ENCODE peak calls at places on chromosomes 2 and 18, in ten cellular contexts. N, Z, H, F, Y, X, U, M, C and Q are unnamed samples.

GRCh38 chr2:120576509-120577474 is 158.9 kb upstream of the GLI2 start:
- DNase-seq in Y (no peak), Z (no peak), M (no peak), U (no peak), F (no peak), N (peak; percentile 27), X (no peak), C (no peak), H (peak; percentile 39), Q (peak; percentile 41)

GRCh38 chr2:113234721-113235346 is 43.9 kb downstream of the PAX8 start:
- DNase-seq in Z (no peak), F (no peak), X (no peak), U (no peak), Y (no peak), M (no peak), H (no peak), C (no peak), N (no peak), Q (no peak)

GRCh38 chr18:59460060-59460395 is 101.0 kb upstream of the LMAN1 start:
- DNase-seq in U (peak; percentile 19), N (peak; percentile 13), Y (no peak), M (no peak), F (no peak), C (no peak), Z (no peak), X (peak; percentile 17), H (no peak), Q (no peak)

GRCh38 chr2:236682651-236683422 is 113.2 kb downstream of the ACKR3 start:
- DNase-seq in H (no peak), M (no peak), Y (no peak), U (no peak), C (no peak), X (no peak), N (no peak), Z (no peak), F (no peak), Q (no peak)

GRCh38 chr2:29920631-29921559 is 491 bp downstream of the ALK start:
- DNase-seq in U (peak; percentile 40), Z (peak; percentile 4), M (peak; percentile 30), X (no peak), Y (peak; percentile 38), H (no peak), C (no peak), F (no peak), N (peak; percentile 14), Q (peak; percentile 25)

GRCh38 chr2:5315512-5315911 is 376.7 kb upstream of the SOX11 start:
- DNase-seq in M (peak; percentile 43), U (no peak), N (no peak), C (no peak), Z (no peak), X (no peak), F (no peak), H (no peak), Y (no peak), Q (no peak)

GRCh38 chr18:319745-320144 is 51.9 kb upstream of the THOC1 start:
- DNase-seq in H (no peak), Z (no peak), M (no peak), U (no peak), C (no peak), X (no peak), N (no peak), F (no peak), Y (no peak), Q (no peak)

GRCh38 chr18:62839874-62840713 is 124.8 kb downstream of the PHLPP1 start:
- DNase-seq in Y (no peak), Z (no peak), N (no peak), C (no peak), H (no peak), X (no peak), M (no peak), F (no peak), U (peak; percentile 52), Q (no peak)

GRCh38 chr2:130933501-130933900 is 96.8 kb downstream of the ARHGEF4 start:
- DNase-seq in C (no peak), N (no peak), Y (no peak), F (no peak), U (no peak), Z (no peak), M (no peak), X (no peak), H (no peak), Q (no peak)

GRCh38 chr2:149595069-149595963 is 7.7 kb upstream of the MMADHC start:
- DNase-seq in Y (no peak), M (no peak), U (peak; percentile 54), Z (no peak), H (no peak), C (no peak), X (no peak), N (no peak), F (no peak), Q (no peak)

GRCh38 chr2:209808521-209808920 is 36.9 kb downstream of the UNC80 start:
- DNase-seq in C (no peak), U (no peak), H (no peak), X (no peak), M (no peak), Z (no peak), Y (no peak), F (no peak), N (no peak), Q (no peak)

GRCh38 chr2:241869087-241869961 is at the start of gene RTP5:
- DNase-seq in F (no peak), U (no peak), M (no peak), X (no peak), H (no peak), N (no peak), Y (peak; percentile 43), C (no peak), Z (no peak), Q (no peak)

GRCh38 chr2:220930542-220931076 is 641.5 kb downstream of the EPHA4 start:
- DNase-seq in N (no peak), Y (no peak), C (no peak), H (no peak), M (no peak), U (no peak), Z (no peak), X (no peak), F (no peak), Q (no peak)

GRCh38 chr2:62968168-62968567 is 82.5 kb upstream of the OTX1 start:
- DNase-seq in X (no peak), M (no peak), Y (no peak), F (no peak), U (no peak), N (no peak), Z (no peak), H (no peak), C (peak; percentile 1), Q (no peak)

GRCh38 chr2:60297296-60298010 is 256.0 kb downstream of the BCL11A start:
- DNase-seq in U (no peak), Z (no peak), H (peak; percentile 41), F (no peak), M (no peak), N (no peak), X (no peak), Y (no peak), C (no peak), Q (no peak)

GRCh38 chr2:207162319-207162718 is 3.4 kb downstream of the KLF7 start:
- DNase-seq in N (peak; percentile 62), X (no peak), U (peak; percentile 59), F (no peak), H (no peak), Y (no peak), Z (no peak), M (no peak), C (no peak), Q (no peak)